ENCODE peak calls at places on chromosome 7, in seven cellular contexts. O is neuronal stem cell, G is GM23248, L is IMR-90, T is PC-9, E is PC-3, Q is neural progenitor cell. C is an unnamed sample.

GRCh38 chr7:43362652-43363428 is 220.1 kb upstream of the STK17A start:
- DNase-seq in G (peak), Q (no peak), O (no peak), T (no peak), E (peak), L (peak), C (no peak)

GRCh38 chr7:159109092-159110035 is 35.3 kb downstream of the VIPR2 start:
- DNase-seq in E (peak), T (no peak), L (no peak), O (no peak), Q (no peak), G (no peak), C (no peak)

GRCh38 chr7:83614112-83614511 is 34.8 kb downstream of the SEMA3E start:
- DNase-seq in L (no peak), E (no peak), G (peak), T (no peak), Q (no peak), O (no peak), C (peak)

GRCh38 chr7:80611779-80612178 is 26.7 kb upstream of the CD36 start:
- DNase-seq in G (peak), E (peak), O (no peak), T (peak), Q (no peak), L (peak), C (peak)

GRCh38 chr7:139541600-139542307 is 18.3 kb downstream of the CLEC2L start:
- DNase-seq in E (no peak), G (no peak), L (no peak), Q (peak), T (no peak), O (peak), C (no peak)

GRCh38 chr7:21192662-21193061 is 235.2 kb upstream of the SP4 start:
- DNase-seq in T (peak), L (no peak), G (no peak), E (peak), Q (no peak), O (no peak), C (no peak)

GRCh38 chr7:42238709-42239395 is 1.8 kb upstream of the GLI3 start:
- DNase-seq in O (no peak), L (peak), G (peak), T (no peak), E (peak), Q (peak), C (peak)

GRCh38 chr7:105691029-105691691 is 109.9 kb upstream of the EFCAB10 start:
- DNase-seq in G (peak), L (peak), E (peak), Q (no peak), O (no peak), T (no peak), C (no peak)

GRCh38 chr7:8618441-8619070 is 185.1 kb downstream of the NXPH1 start:
- DNase-seq in L (no peak), G (no peak), O (peak), Q (no peak), E (no peak), T (no peak), C (no peak)

GRCh38 chr7:157699357-157700013 is 362.7 kb downstream of the DNAJB6 start:
- DNase-seq in O (no peak), G (no peak), T (no peak), Q (no peak), E (no peak), L (no peak), C (no peak)

GRCh38 chr7:91280180-91280579 is 15.9 kb downstream of the FZD1 start:
- DNase-seq in G (no peak), T (no peak), E (no peak), O (no peak), Q (peak), L (peak), C (no peak)

GRCh38 chr7:148045521-148045920 is 545.0 kb upstream of the C7orf33 start:
- DNase-seq in T (peak), G (no peak), O (no peak), E (peak), L (no peak), Q (no peak), C (no peak)

GRCh38 chr7:19964198-19964597 is 190.8 kb upstream of the TMEM196 start:
- DNase-seq in L (no peak), E (no peak), T (no peak), Q (no peak), O (no peak), G (peak), C (peak)

GRCh38 chr7:14995774-14996173 is 93.2 kb upstream of the DGKB start:
- DNase-seq in L (no peak), Q (no peak), G (peak), T (no peak), O (no peak), E (no peak), C (peak)

GRCh38 chr7:30780909-30781308 is 9.7 kb downstream of the MINDY4 start:
- DNase-seq in Q (no peak), L (no peak), T (no peak), O (no peak), G (no peak), E (no peak), C (no peak)

GRCh38 chr7:27685209-27685608 is 22.5 kb upstream of the HIBADH start:
- DNase-seq in L (no peak), Q (no peak), G (no peak), E (peak), O (no peak), T (no peak), C (no peak)

GRCh38 chr7:5001911-5002310 is 42.9 kb upstream of the MMD2 start:
- DNase-seq in Q (no peak), G (no peak), O (no peak), L (no peak), T (no peak), E (no peak), C (no peak)

GRCh38 chr7:40356312-40356711 is 221.5 kb downstream of the SUGCT start:
- DNase-seq in T (no peak), O (no peak), G (peak), E (no peak), L (peak), Q (no peak), C (peak)

GRCh38 chr7:102129636-102130370 is 156.9 kb upstream of the SH2B2 start:
- DNase-seq in T (no peak), E (no peak), Q (peak), O (no peak), L (no peak), G (no peak), C (peak)

GRCh38 chr7:120988591-120989299 is at the start of gene CPED1:
- DNase-seq in Q (peak), G (peak), L (peak), T (no peak), O (peak), E (peak), C (peak)

GRCh38 chr7:140778975-140779374 is 82.5 kb downstream of the NDUFB2 start:
- DNase-seq in E (no peak), G (no peak), T (no peak), L (no peak), O (no peak), Q (no peak), C (no peak)

GRCh38 chr7:104039363-104039762 is 49.9 kb upstream of the RELN start:
- DNase-seq in T (no peak), O (no peak), Q (no peak), E (no peak), L (no peak), G (no peak), C (no peak)

GRCh38 chr7:85469446-85469970 is 282.7 kb upstream of the SEMA3D start:
- DNase-seq in O (no peak), G (peak), T (no peak), E (no peak), Q (no peak), L (peak), C (peak)

GRCh38 chr7:73730485-73730884 is 8.1 kb downstream of the ABHD11 start:
- DNase-seq in L (no peak), G (no peak), Q (no peak), E (no peak), T (no peak), O (no peak), C (no peak)

GRCh38 chr7:41912851-41913580 is 210.1 kb upstream of the INHBA start:
- DNase-seq in O (no peak), L (peak), G (no peak), T (no peak), E (peak), Q (no peak), C (peak)

GRCh38 chr7:41207141-41207540 is 495.7 kb downstream of the INHBA start:
- DNase-seq in E (no peak), O (no peak), G (no peak), L (no peak), T (no peak), Q (peak), C (no peak)

GRCh38 chr7:91249506-91250233 is 14.6 kb upstream of the FZD1 start:
- DNase-seq in E (peak), Q (no peak), O (no peak), L (peak), T (peak), G (peak), C (peak)

GRCh38 chr7:4184653-4185052 is 497.4 kb upstream of the FOXK1 start:
- DNase-seq in L (no peak), O (no peak), G (no peak), Q (no peak), E (no peak), T (no peak), C (no peak)

GRCh38 chr7:86708334-86708733 is 64.6 kb downstream of the GRM3 start:
- DNase-seq in O (no peak), G (no peak), E (no peak), T (no peak), L (no peak), Q (peak), C (no peak)

GRCh38 chr7:24981544-24981951 is 1.6 kb upstream of the OSBPL3 start:
- DNase-seq in T (peak), L (peak), G (peak), E (peak), O (no peak), Q (peak), C (peak)

GRCh38 chr7:140646931-140647647 is 6.5 kb upstream of the DENND2A start:
- DNase-seq in Q (peak), L (peak), T (no peak), G (peak), E (no peak), O (no peak), C (no peak)

GRCh38 chr7:106258789-106259188 is 26.0 kb downstream of the NAMPT start:
- DNase-seq in Q (no peak), G (no peak), E (no peak), L (no peak), O (no peak), T (no peak), C (no peak)

GRCh38 chr7:116934580-116934979 is 18.7 kb upstream of the ST7 start:
- DNase-seq in Q (no peak), O (no peak), T (no peak), E (no peak), L (no peak), G (no peak), C (no peak)

GRCh38 chr7:44581426-44581906 is 565 bp downstream of the TMED4 start:
- DNase-seq in T (peak), E (no peak), L (no peak), O (no peak), G (peak), Q (no peak), C (no peak)

GRCh38 chr7:111827863-111828504 is 265.7 kb upstream of the IMMP2L start:
- DNase-seq in G (peak), Q (no peak), O (no peak), E (peak), T (peak), L (peak), C (peak)

GRCh38 chr7:96225251-96225650 is 96.6 kb downstream of the SLC25A13 start:
- DNase-seq in T (no peak), Q (no peak), G (no peak), L (no peak), E (no peak), O (no peak), C (no peak)

GRCh38 chr7:6615853-6616555 is 594 bp downstream of the ZNF853 start:
- DNase-seq in O (no peak), E (peak), T (peak), Q (peak), G (no peak), L (no peak), C (no peak)

GRCh38 chr7:137916980-137917645 is 70.3 kb upstream of the DGKI start:
- DNase-seq in O (no peak), G (no peak), T (no peak), E (no peak), L (no peak), Q (no peak), C (no peak)

GRCh38 chr7:16491148-16491547 is 25.6 kb upstream of the SOSTDC1 start:
- DNase-seq in Q (peak), T (peak), O (no peak), L (no peak), G (no peak), E (no peak), C (no peak)

GRCh38 chr7:48786951-48787350 is 137.4 kb upstream of the CDC14C start:
- DNase-seq in E (no peak), T (no peak), Q (no peak), L (no peak), O (no peak), G (no peak), C (no peak)

GRCh38 chr7:48780862-48781261 is 143.5 kb upstream of the CDC14C start:
- DNase-seq in E (no peak), Q (no peak), T (no peak), L (no peak), O (no peak), G (no peak), C (no peak)

GRCh38 chr7:48781783-48782182 is 142.6 kb upstream of the CDC14C start:
- DNase-seq in Q (no peak), L (no peak), E (peak), G (no peak), O (no peak), T (no peak), C (peak)
- H2AFZ ChIP-seq in Q (no peak), L (no peak), E (no peak), G (no peak), O (no peak), T (no peak), C (no peak)

GRCh38 chr7:630539-630938 is 96.0 kb upstream of the DNAAF5 start:
- DNase-seq in E (no peak), L (no peak), T (no peak), O (no peak), Q (no peak), G (no peak), C (no peak)

GRCh38 chr7:633381-634018 is 93.0 kb upstream of the DNAAF5 start:
- DNase-seq in E (no peak), T (no peak), Q (no peak), L (no peak), G (no peak), O (no peak), C (no peak)

GRCh38 chr7:631291-631711 is 95.2 kb upstream of the DNAAF5 start:
- DNase-seq in O (no peak), T (no peak), E (no peak), G (no peak), Q (no peak), L (no peak), C (no peak)

GRCh38 chr7:632831-633210 is 93.7 kb upstream of the DNAAF5 start:
- DNase-seq in O (no peak), G (no peak), E (no peak), L (no peak), T (no peak), Q (no peak), C (no peak)

DNA sequence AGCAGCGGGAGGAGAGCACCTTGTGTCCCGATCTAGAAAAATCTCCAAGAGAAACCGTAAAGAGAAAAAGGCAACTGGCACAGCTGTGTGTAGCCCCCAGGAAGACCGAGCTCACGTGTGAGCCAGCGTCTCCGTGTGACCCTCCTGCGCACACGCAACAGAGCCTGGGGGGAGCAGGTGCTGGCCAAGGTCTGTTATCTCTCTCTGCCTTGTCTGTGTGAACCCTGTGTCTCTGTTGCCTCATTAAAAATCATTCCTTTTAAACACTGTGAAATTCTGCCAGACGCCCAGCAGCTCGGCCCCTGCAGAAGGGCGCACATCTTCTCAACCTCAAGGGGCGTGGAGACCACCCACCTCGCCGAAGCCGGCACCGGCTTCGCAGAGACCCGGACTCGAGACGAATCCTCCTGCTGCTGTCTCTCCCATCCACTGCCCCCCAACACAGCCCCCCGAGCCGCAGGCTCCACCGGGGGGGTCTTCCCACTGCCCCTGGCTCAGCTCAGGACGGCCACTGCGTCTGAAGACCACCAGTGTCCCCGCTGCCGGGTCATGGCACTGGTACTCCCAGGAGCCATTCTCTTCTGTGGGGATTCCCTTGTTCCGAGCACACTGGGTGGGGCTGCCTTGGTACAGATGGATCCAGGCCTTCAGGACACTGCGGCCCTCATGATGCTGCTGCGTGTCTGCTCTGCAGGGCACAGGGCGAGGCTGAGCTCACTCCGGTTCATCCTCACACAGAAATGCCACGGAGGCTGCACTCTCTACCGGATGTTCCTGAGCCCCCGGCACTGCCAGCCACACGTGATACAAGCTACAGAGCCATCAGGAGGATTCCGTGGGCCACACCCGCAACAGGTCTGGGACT is 94.3 kb upstream of the DNAAF5 start:
- DNase-seq in Q (no peak), G (no peak), O (no peak), E (no peak), L (no peak), T (no peak), C (no peak)
- H3K4me3 ChIP-seq in Q (no peak), G (no peak), O (no peak), E (no peak), L (no peak), T (no peak), C (no peak)

GRCh38 chr7:134534633-134535032 is 7.3 kb downstream of the AKR1B10 start:
- DNase-seq in G (no peak), L (no peak), O (no peak), Q (no peak), E (no peak), T (no peak), C (no peak)
- H2AFZ ChIP-seq in G (no peak), L (no peak), O (no peak), Q (no peak), E (no peak), T (no peak), C (no peak)

GRCh38 chr7:98880485-98880884 is 2.2 kb downstream of the TRRAP start:
- DNase-seq in L (no peak), E (no peak), G (no peak), O (no peak), T (no peak), Q (no peak), C (no peak)
- H3K4me3 ChIP-seq in L (no peak), E (no peak), G (no peak), O (no peak), T (peak), Q (no peak), C (no peak)

C was measured in astrocyte.